ENCODE peak calls at places on chromosomes 7 and 10, in eight cellular contexts. C is GM13976; S is NCI-H748 treated with DMSO at 0.1 percent for 48 hours; N is activated naive CD8-positive, alpha-beta T cell treated with anti-CD3 and anti-CD28 coated beads for 36 hours; A is pons; R is mucosa of descending colon; W is HT1080; L is fibroblast of the aortic adventitia. G is an unnamed sample.

GRCh38 chr10:120371856-120372255 is 85.2 kb upstream of the PLPP4 start:
- DNase-seq in R (no peak), A (no peak), S (no peak), L (no peak), C (no peak), N (no peak), W (no peak), G (no peak)

GRCh38 chr10:28326516-28327493 is 23.9 kb upstream of the MPP7 start:
- DNase-seq in L (peak; percentile 59), C (no peak), N (no peak), S (no peak), W (peak; percentile 25), R (peak; percentile 25), A (no peak), G (peak; percentile 47)

GRCh38 chr10:88115968-88116367 is 252.5 kb downstream of the PTEN start:
- DNase-seq in N (no peak), S (no peak), C (no peak), A (no peak), R (no peak), W (peak; percentile 69), L (peak; percentile 47), G (no peak)

GRCh38 chr7:4631664-4632171 is 50.4 kb upstream of the FOXK1 start:
- DNase-seq in N (no peak), A (peak; percentile 90), R (peak; percentile 77), W (peak; percentile 82), S (peak; percentile 82), L (peak; percentile 95), C (no peak), G (peak; percentile 84)

GRCh38 chr7:80499350-80499955 is 12.4 kb downstream of the GNAT3 start:
- DNase-seq in R (no peak), W (peak; percentile 87), C (no peak), L (peak; percentile 90), S (no peak), N (no peak), A (no peak), G (peak; percentile 48)

GRCh38 chr7:118059209-118059608 is 124.8 kb upstream of the LSM8 start:
- DNase-seq in S (no peak), L (peak; percentile 3), N (no peak), W (no peak), R (no peak), A (no peak), C (no peak), G (no peak)

GRCh38 chr7:155356323-155357105 is 58.8 kb downstream of the INSIG1 start:
- DNase-seq in A (no peak), L (no peak), R (peak; percentile 41), N (no peak), S (peak; percentile 21), W (no peak), C (no peak), G (peak; percentile 25)

GRCh38 chr10:132162021-132162531 is 24.7 kb upstream of the DPYSL4 start:
- DNase-seq in L (no peak), C (no peak), R (peak; percentile 29), A (no peak), S (no peak), N (peak; percentile 49), W (no peak), G (peak; percentile 24)

GRCh38 chr7:91836065-91836368 is 44.5 kb downstream of the MTERF1 start:
- DNase-seq in R (no peak), S (no peak), N (no peak), A (no peak), W (peak; percentile 10), L (peak; percentile 18), C (no peak), G (no peak)

GRCh38 chr7:30760514-30761213 is 8.7 kb downstream of the INMT start:
- DNase-seq in L (no peak), C (no peak), N (no peak), S (no peak), W (no peak), R (no peak), A (no peak), G (no peak)